ENCODE peak calls at places on chromosome 20, in eight cellular contexts. R, C, O, Q, X, U, E and M are unnamed samples.

GRCh38 chr20:5714261-5715041 is 35.8 kb upstream of the SHLD1 start:
- DNase-seq in E (no peak), Q (peak; percentile 100), C (no peak), U (no peak), X (no peak), R (peak; percentile 77), O (no peak), M (no peak)

GRCh38 chr20:62246872-62247652 is 8.7 kb downstream of the OSBPL2 start:
- DNase-seq in R (no peak), U (peak; percentile 66), Q (peak; percentile 34), O (no peak), E (no peak), X (no peak), C (no peak), M (no peak)

GRCh38 chr20:58328836-58329235 is 19.3 kb downstream of the RAB22A start:
- DNase-seq in C (no peak), X (no peak), E (no peak), R (no peak), U (no peak), O (no peak), Q (no peak), M (no peak)

GRCh38 chr20:54914995-54915394 is 439.6 kb downstream of the DOK5 start:
- DNase-seq in C (no peak), O (no peak), E (no peak), R (no peak), Q (no peak), U (no peak), X (no peak), M (no peak)

GRCh38 chr20:37396520-37397075 is 50.7 kb downstream of the SRC start:
- DNase-seq in R (no peak), Q (no peak), O (no peak), C (no peak), X (no peak), U (no peak), E (no peak), M (no peak)

GRCh38 chr20:36646678-36647077 is 682 bp upstream of the SLA2 start:
- DNase-seq in E (no peak), R (no peak), X (no peak), C (no peak), O (no peak), Q (no peak), U (no peak), M (no peak)

GRCh38 chr20:24770628-24771556 is 178.2 kb upstream of the CST7 start:
- DNase-seq in E (peak; percentile 5), R (no peak), O (no peak), Q (no peak), C (no peak), X (no peak), U (peak; percentile 46), M (no peak)

GRCh38 chr20:59086923-59087322 is 44.3 kb upstream of the PRELID3B start:
- DNase-seq in Q (no peak), O (no peak), E (no peak), R (no peak), C (no peak), X (no peak), U (no peak), M (no peak)

GRCh38 chr20:37524859-37525708 is 2.6 kb downstream of the BLCAP start:
- DNase-seq in O (no peak), C (peak; percentile 66), U (no peak), X (no peak), R (no peak), E (peak; percentile 18), Q (no peak), M (no peak)

GRCh38 chr20:21180248-21180647 is 54.4 kb downstream of the KIZ start:
- DNase-seq in X (no peak), Q (no peak), C (no peak), E (no peak), U (no peak), O (no peak), R (no peak), M (no peak)

GRCh38 chr20:53281557-53282117 is 309.5 kb downstream of the TSHZ2 start:
- DNase-seq in R (no peak), Q (no peak), C (no peak), U (no peak), O (no peak), X (no peak), E (no peak), M (no peak)

GRCh38 chr20:1688886-1689538 is 31.4 kb upstream of the SIRPG start:
- DNase-seq in Q (no peak), E (no peak), R (no peak), C (no peak), X (no peak), U (no peak), O (no peak), M (no peak)

GRCh38 chr20:53748821-53749402 is 155.3 kb upstream of the ZNF217 start:
- DNase-seq in X (no peak), Q (no peak), R (no peak), C (no peak), E (no peak), U (no peak), O (no peak), M (no peak)

DNA sequence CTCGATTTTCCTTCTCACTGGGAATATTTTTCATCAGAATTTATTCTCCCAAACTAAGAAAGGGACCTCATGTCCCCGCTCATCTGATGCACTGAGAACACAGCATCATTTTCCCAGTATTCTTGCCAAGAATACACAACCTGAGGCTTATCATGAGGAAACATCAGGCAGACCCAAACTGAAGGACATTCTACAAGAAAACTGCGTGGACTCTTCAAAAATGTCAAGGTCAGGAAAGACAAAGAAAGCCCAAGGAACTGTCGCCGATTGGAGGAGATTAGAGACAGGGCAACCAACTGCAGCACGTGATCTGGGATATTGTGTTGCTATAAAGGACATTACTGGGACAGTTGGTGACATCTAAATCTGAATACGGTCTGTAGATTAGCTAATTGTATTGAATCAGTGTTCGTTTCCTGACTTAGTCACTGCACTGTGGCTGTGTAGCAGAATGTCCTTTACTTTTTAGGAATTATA is 72.3 kb downstream of the SNX5 start:
- DNase-seq in R (peak; percentile 90), O (no peak), Q (no peak), U (no peak), C (no peak), X (no peak), E (no peak), M (peak; percentile 47)
- TF ChIP-seq POLR2AphosphoS5 in R (peak; percentile 7), O (no peak), Q (no peak), U (no peak), C (peak; percentile 19), X (no peak), E (no peak), M (peak; percentile 54)

DNA sequence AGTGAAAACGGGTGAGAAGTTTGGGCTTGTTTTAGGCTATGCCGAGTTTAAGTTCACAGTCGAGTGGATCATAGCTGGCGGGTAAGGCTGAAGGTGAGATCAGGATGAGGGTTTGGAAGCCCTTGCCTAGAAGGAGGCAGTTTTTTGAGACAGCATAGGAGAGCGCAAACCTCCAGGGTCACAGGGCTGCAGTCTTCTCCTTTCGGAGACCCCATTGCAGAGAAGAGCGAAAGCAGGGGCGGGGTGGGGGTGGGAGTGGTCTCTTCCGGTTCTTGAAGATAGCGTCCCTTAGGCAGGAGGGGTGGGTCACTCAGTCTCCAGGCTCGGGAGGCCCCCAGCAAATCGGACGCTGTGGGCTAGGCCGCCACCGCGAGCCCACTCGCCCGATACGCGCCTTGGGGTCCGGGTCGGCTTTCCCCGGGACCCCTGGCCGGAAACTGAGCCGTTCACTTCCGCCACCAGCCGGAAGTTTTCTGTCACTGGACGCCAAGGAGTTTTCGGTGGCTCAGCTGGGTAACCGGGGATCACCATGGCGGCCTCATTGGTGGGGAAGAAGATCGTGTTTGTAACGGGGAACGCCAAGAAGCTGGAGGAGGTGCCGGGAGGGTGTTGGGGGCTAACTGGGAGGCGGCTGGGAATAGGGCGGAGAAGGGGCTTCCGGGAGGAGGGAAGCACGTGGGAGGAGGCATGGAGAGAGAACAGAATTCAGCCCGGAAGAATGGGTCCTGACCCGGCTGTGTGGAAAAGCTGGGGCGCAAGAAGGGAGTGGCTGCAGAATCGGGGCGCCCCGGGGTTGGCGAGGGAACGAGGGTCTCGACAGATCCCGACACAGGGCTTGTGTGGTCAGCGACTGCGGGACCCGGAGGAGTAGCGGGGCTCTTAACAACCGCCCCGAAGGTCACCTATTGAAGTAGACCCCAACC is at the start of gene ITPA:
- DNase-seq in R (peak; percentile 40), E (peak; percentile 56), C (peak; percentile 30), X (no peak), O (no peak), Q (peak; percentile 75), U (no peak), M (no peak)
- TF ChIP-seq POLR2A in R (peak; percentile 34), E (peak; percentile 15), C (no peak), X (peak; percentile 44), O (peak; percentile 86), Q (peak; percentile 86), U (no peak), M (no peak)

GRCh38 chr20:51374961-51375360 is 167.6 kb downstream of the NFATC2 start:
- DNase-seq in R (no peak), C (no peak), Q (no peak), E (no peak), U (no peak), O (no peak), X (no peak), M (peak; percentile 52)

GRCh38 chr20:51372966-51373365 is 169.6 kb downstream of the NFATC2 start:
- DNase-seq in E (no peak), R (no peak), X (no peak), C (no peak), Q (no peak), U (no peak), O (no peak), M (peak; percentile 41)

GRCh38 chr20:51375561-51375960 is 167.0 kb downstream of the NFATC2 start:
- DNase-seq in E (no peak), X (no peak), O (no peak), U (no peak), R (no peak), C (no peak), Q (no peak), M (peak; percentile 40)

GRCh38 chr20:51372176-51372803 is 170.2 kb downstream of the NFATC2 start:
- DNase-seq in X (peak; percentile 49), O (no peak), R (peak; percentile 73), C (peak; percentile 74), E (peak; percentile 60), Q (peak; percentile 64), U (peak; percentile 65), M (peak; percentile 81)

DNA sequence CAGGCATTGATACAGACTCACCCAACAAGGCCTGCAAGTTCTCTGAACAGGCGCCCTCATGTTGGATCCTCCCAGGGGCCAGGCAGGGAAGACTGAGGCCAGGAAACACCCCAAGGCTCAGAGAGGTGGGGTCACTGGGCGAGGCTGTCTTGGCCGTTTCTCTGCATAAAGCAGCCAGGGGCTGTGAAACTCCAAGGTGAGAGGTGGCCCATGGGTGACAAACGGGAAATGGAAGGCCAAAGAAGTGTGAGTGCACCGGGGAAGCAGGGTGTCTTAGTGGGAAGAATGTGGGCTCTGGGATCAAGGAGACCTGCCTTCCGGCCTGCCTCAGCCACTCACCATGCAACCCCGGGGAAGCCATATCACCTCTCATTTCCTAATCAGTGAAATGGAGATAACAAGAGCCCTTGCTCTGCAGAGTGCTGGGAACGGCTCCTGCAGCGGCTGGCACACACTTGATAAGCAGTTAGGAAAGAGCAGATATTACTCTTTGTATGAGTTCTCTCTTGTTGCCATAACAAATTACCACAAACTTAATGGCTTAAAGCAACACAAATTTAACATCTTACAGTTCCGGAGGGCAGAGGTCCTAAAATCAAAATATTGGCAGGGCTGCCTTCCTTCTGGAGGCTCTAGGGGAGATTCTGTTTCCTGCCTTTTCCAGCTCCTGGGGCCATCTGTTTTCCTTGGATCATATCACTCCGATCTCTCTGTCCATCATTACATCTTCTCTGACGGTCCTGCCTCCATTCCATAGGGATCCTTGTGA is 168.6 kb downstream of the NFATC2 start:
- DNase-seq in R (peak; percentile 96), Q (no peak), O (no peak), U (no peak), X (no peak), C (no peak), E (no peak), M (peak; percentile 54)
- TF ChIP-seq POLR2AphosphoS5 in R (peak; percentile 81), Q (no peak), O (no peak), U (no peak), X (no peak), C (no peak), E (no peak), M (no peak)

GRCh38 chr20:50172347-50173013 is 18.1 kb upstream of the CEBPB start:
- DNase-seq in E (peak; percentile 83), R (peak; percentile 75), Q (peak; percentile 97), U (peak; percentile 74), O (no peak), X (no peak), C (peak; percentile 67), M (peak; percentile 96)
- TF ChIP-seq POLR2A in E (peak; percentile 66), R (peak; percentile 49), Q (peak; percentile 96), U (peak; percentile 7), O (no peak), X (peak; percentile 26), C (peak; percentile 65), M (peak; percentile 66)